ENCODE peak calls at places on chromosomes 1 and 21, in six cellular contexts. J, B, C, O, Z and E are unnamed samples.
A peak's percentile ranks its signal among the peaks of the same experiment; 100 is the strongest.

GRCh38 chr21:29696947-29697346 is 242.8 kb downstream of the GRIK1 start:
- DNase-seq in J (no peak), B (no peak), C (no peak), O (no peak), Z (no peak), E (no peak)

GRCh38 chr1:159864262-159864661 is 1.8 kb upstream of the VSIG8 start:
- DNase-seq in J (no peak), B (no peak), C (no peak), O (no peak), Z (no peak), E (no peak)

GRCh38 chr21:32056791-32057190 is 184.0 kb downstream of the HUNK start:
- DNase-seq in J (no peak), B (no peak), C (no peak), O (no peak), Z (no peak), E (no peak)

GRCh38 chr1:27527223-27527856 is 37.4 kb upstream of the WASF2 start:
- DNase-seq in J (peak; percentile 70), B (no peak), C (no peak), O (peak; percentile 57), Z (peak; percentile 66), E (no peak)

GRCh38 chr1:119743776-119744597 is 24.7 kb downstream of the HMGCS2 start:
- DNase-seq in J (peak; percentile 61), B (peak; percentile 83), C (peak; percentile 53), O (peak; percentile 68), Z (peak; percentile 73), E (peak; percentile 86)

GRCh38 chr1:65066766-65067490 is 81.1 kb upstream of the AK4 start:
- DNase-seq in J (peak; percentile 96), B (peak; percentile 86), C (peak; percentile 52), O (peak; percentile 88), Z (peak; percentile 94), E (peak; percentile 96)

GRCh38 chr1:239337776-239338435 is 48.5 kb upstream of the CHRM3 start:
- DNase-seq in J (no peak), B (no peak), C (no peak), O (no peak), Z (peak; percentile 40), E (no peak)

GRCh38 chr1:93155335-93155734 is 24.9 kb downstream of the TMED5 start:
- DNase-seq in J (no peak), B (no peak), C (no peak), O (no peak), Z (no peak), E (no peak)

GRCh38 chr1:33097137-33097611 is 16.2 kb downstream of the AZIN2 start:
- DNase-seq in J (no peak), B (no peak), C (no peak), O (no peak), Z (no peak), E (no peak)